ENCODE peak calls at places on chromosomes 3 and 15, in eight cellular contexts. O is activated CD4-positive, alpha-beta T cell treated with anti-CD3 and anti-CD28 coated beads, Interleukin-2, amount 10 ng/mL, durations not matched to agents 7 days and 5 days; X is thoracic aorta; E is DMS53; V is NCI-H524; S is non-pigmented ciliary epithelial cell; R is NCI-H69; P is HT1080. G is an unnamed sample.

GRCh38 chr3:192802957-192803899 is 75.9 kb upstream of the FGF12 start:
- DNase-seq in X (no peak), R (peak), P (peak), E (peak), V (peak), S (no peak), O (no peak), G (no peak)

GRCh38 chr15:66161108-66161507 is 92.4 kb downstream of the MEGF11 start:
- DNase-seq in P (no peak), S (no peak), O (no peak), V (no peak), X (no peak), E (no peak), R (peak), G (no peak)

GRCh38 chr3:39038165-39038564 is 13.6 kb downstream of the SCN11A start:
- DNase-seq in V (no peak), E (no peak), X (no peak), S (peak), R (no peak), P (peak), O (no peak), G (no peak)

GRCh38 chr15:41417812-41418211 is 917 bp downstream of the RTF1 start:
- DNase-seq in O (no peak), S (no peak), X (no peak), V (no peak), E (no peak), P (no peak), R (no peak), G (no peak)

GRCh38 chr3:134323966-134324962 is 50.0 kb downstream of the AMOTL2 start:
- DNase-seq in X (no peak), S (no peak), P (no peak), O (no peak), R (no peak), E (no peak), V (no peak), G (no peak)

GRCh38 chr3:27559835-27560234 is 75.7 kb upstream of the SLC4A7 start:
- DNase-seq in O (no peak), V (no peak), S (no peak), E (no peak), X (peak), P (no peak), R (no peak), G (no peak)

GRCh38 chr3:171165499-171165921 is 139.0 kb upstream of the SLC2A2 start:
- DNase-seq in O (no peak), V (no peak), R (no peak), X (no peak), P (no peak), E (no peak), S (no peak), G (no peak)

GRCh38 chr15:100311099-100311751 is 30.6 kb downstream of the ADAMTS17 start:
- DNase-seq in P (no peak), O (no peak), X (no peak), V (peak), S (no peak), R (no peak), E (no peak), G (no peak)

GRCh38 chr15:74434260-74434915 is 630 bp upstream of the SEMA7A start:
- DNase-seq in O (no peak), R (no peak), P (no peak), S (no peak), E (no peak), V (peak), X (no peak), G (no peak)

G was measured in SHP77 treated with DMSO at 0.1 percent for 48 hours.